ENCODE peak calls at places on chromosomes 16 and 17, in seven cellular contexts. W is mammary epithelial cell; L is WTC11; D is non-pigmented ciliary epithelial cell; P is lower leg skin; M is lung; H is activated CD8-positive, alpha-beta memory T cell treated with anti-CD3 and anti-CD28 coated beads, Interleukin-2, amount 50 U/mL, for 48 hours. Q is an unnamed sample.

GRCh38 chr17:10019941-10020403 is 114.9 kb upstream of the RCVRN start:
- DNase-seq in W (no peak), L (no peak), D (no peak), P (no peak), M (no peak), H (no peak), Q (peak)

GRCh38 chr16:58127634-58128033 is 1.5 kb downstream of the CFAP20 start:
- DNase-seq in W (peak), L (no peak), D (no peak), P (no peak), M (no peak), H (no peak), Q (no peak)

GRCh38 chr16:48053346-48053745 is 102.4 kb downstream of the ABCC12 start:
- DNase-seq in W (peak), L (peak), D (peak), P (no peak), M (peak), H (no peak), Q (peak)

GRCh38 chr17:78716814-78717393 is 65.2 kb downstream of the CYTH1 start:
- DNase-seq in W (peak), L (no peak), D (no peak), P (peak), M (peak), H (no peak), Q (no peak)

GRCh38 chr17:78374631-78375274 is 3.7 kb upstream of the PGS1 start:
- DNase-seq in W (no peak), L (peak), D (no peak), P (no peak), M (no peak), H (no peak), Q (peak)

GRCh38 chr16:70725912-70726828 is 40.3 kb upstream of the MTSS2 start:
- DNase-seq in W (no peak), L (no peak), D (no peak), P (no peak), M (peak), H (no peak), Q (no peak)

GRCh38 chr16:66475232-66475631 is 48.1 kb downstream of the BEAN1 start:
- DNase-seq in W (no peak), L (no peak), D (no peak), P (no peak), M (no peak), H (peak), Q (no peak)

GRCh38 chr16:12303649-12304048 is 327.1 kb downstream of the SNX29 start:
- DNase-seq in W (no peak), L (no peak), D (no peak), P (no peak), M (no peak), H (no peak), Q (no peak)

GRCh38 chr17:61237275-61237674 is 162.4 kb upstream of the TBX2 start:
- DNase-seq in W (no peak), L (no peak), D (no peak), P (no peak), M (no peak), H (no peak), Q (no peak)

GRCh38 chr16:57689772-57690558 is 4.6 kb upstream of the DRC7 start:
- DNase-seq in W (no peak), L (no peak), D (no peak), P (no peak), M (no peak), H (peak), Q (peak)

GRCh38 chr16:27347930-27348685 is 34.3 kb downstream of the IL4R start:
- DNase-seq in W (no peak), L (no peak), D (no peak), P (no peak), M (no peak), H (no peak), Q (no peak)

GRCh38 chr17:43924558-43924957 is 17.2 kb upstream of the MPP2 start:
- DNase-seq in W (no peak), L (no peak), D (no peak), P (no peak), M (no peak), H (no peak), Q (no peak)

GRCh38 chr17:47955497-47956461 is 1.9 kb downstream of the PRR15L start:
- DNase-seq in W (peak), L (no peak), D (no peak), P (no peak), M (peak), H (no peak), Q (no peak)

GRCh38 chr16:50509521-50510341 is 38.5 kb upstream of the NKD1 start:
- DNase-seq in W (no peak), L (peak), D (no peak), P (no peak), M (no peak), H (peak), Q (peak)

GRCh38 chr16:77531741-77532140 is 96.9 kb upstream of the ADAMTS18 start:
- DNase-seq in W (peak), L (no peak), D (peak), P (no peak), M (no peak), H (no peak), Q (no peak)

GRCh38 chr17:21774263-21774662 is 81.9 kb downstream of the KCNJ18 start:
- DNase-seq in W (no peak), L (no peak), D (no peak), P (no peak), M (no peak), H (no peak), Q (no peak)

GRCh38 chr16:78183886-78184553 is 84.6 kb downstream of the WWOX start:
- DNase-seq in W (no peak), L (no peak), D (no peak), P (no peak), M (no peak), H (no peak), Q (no peak)

GRCh38 chr16:90047714-90048346 is 28.6 kb upstream of the DBNDD1 start:
- DNase-seq in W (no peak), L (peak), D (no peak), P (no peak), M (no peak), H (no peak), Q (no peak)

GRCh38 chr16:67542464-67542863 is 13.8 kb downstream of the RIPOR1 start:
- DNase-seq in W (peak), L (peak), D (peak), P (no peak), M (peak), H (peak), Q (peak)

GRCh38 chr16:11635127-11635652 is 33.1 kb upstream of the SNN start:
- DNase-seq in W (no peak), L (no peak), D (no peak), P (no peak), M (no peak), H (no peak), Q (no peak)

GRCh38 chr17:36602924-36603384 is 1.6 kb downstream of the MRM1 start:
- DNase-seq in W (peak), L (peak), D (no peak), P (no peak), M (peak), H (peak), Q (peak)

GRCh38 chr16:50496990-50497389 is 51.2 kb upstream of the NKD1 start:
- DNase-seq in W (peak), L (no peak), D (no peak), P (no peak), M (peak), H (no peak), Q (no peak)

GRCh38 chr16:2156025-2156848 is 655 bp downstream of the TRAF7 start:
- DNase-seq in W (peak), L (no peak), D (no peak), P (no peak), M (no peak), H (no peak), Q (peak)